ENCODE peak calls at places on chromosomes 11 and 22, in seven cellular contexts. One of them, this sample, is unnamed.

GRCh38 chr11:61294717-61295595 is at the start of gene VWCE:
- DNase-seq in prostate gland: peak; percentile 26
- DNase-seq in stomach: peak; percentile 71
- DNase-seq in transverse colon: peak; percentile 38
- DNase-seq in HCT116: no peak
- DNase-seq in GM12878: no peak
- DNase-seq in breast epithelium: no peak
- DNase-seq in this sample: peak; percentile 96

GRCh38 chr11:58940028-58940427 is 740 bp downstream of the GLYATL1 start:
- DNase-seq in prostate gland: no peak
- DNase-seq in breast epithelium: no peak
- DNase-seq in GM12878: no peak
- DNase-seq in HCT116: no peak
- DNase-seq in stomach: no peak
- DNase-seq in transverse colon: no peak
- DNase-seq in this sample: no peak

GRCh38 chr11:68439355-68440065 is 21.0 kb upstream of the PPP6R3 start:
- DNase-seq in prostate gland: no peak
- DNase-seq in GM12878: no peak
- DNase-seq in HCT116: no peak
- DNase-seq in breast epithelium: no peak
- DNase-seq in stomach: no peak
- DNase-seq in transverse colon: no peak
- DNase-seq in this sample: no peak

GRCh38 chr22:25900880-25901279 is 158.9 kb downstream of the MYO18B start:
- DNase-seq in transverse colon: no peak
- DNase-seq in HCT116: no peak
- DNase-seq in GM12878: no peak
- DNase-seq in stomach: no peak
- DNase-seq in prostate gland: no peak
- DNase-seq in breast epithelium: no peak
- DNase-seq in this sample: no peak

GRCh38 chr11:73219396-73220285 is 1.6 kb downstream of the P2RY2 start:
- DNase-seq in HCT116: no peak
- DNase-seq in prostate gland: no peak
- DNase-seq in transverse colon: no peak
- DNase-seq in breast epithelium: no peak
- DNase-seq in stomach: no peak
- DNase-seq in GM12878: no peak
- DNase-seq in this sample: no peak

GRCh38 chr22:37167981-37168647 is 18.4 kb upstream of the IL2RB start:
- DNase-seq in breast epithelium: no peak
- DNase-seq in transverse colon: no peak
- DNase-seq in prostate gland: no peak
- DNase-seq in stomach: no peak
- DNase-seq in GM12878: no peak
- DNase-seq in HCT116: no peak
- DNase-seq in this sample: no peak

GRCh38 chr11:46106530-46107407 is 14.5 kb downstream of the PHF21A start:
- DNase-seq in HCT116: no peak
- DNase-seq in prostate gland: no peak
- DNase-seq in transverse colon: no peak
- DNase-seq in stomach: no peak
- DNase-seq in GM12878: no peak
- DNase-seq in breast epithelium: no peak
- DNase-seq in this sample: no peak

GRCh38 chr11:76207642-76208378 is 1.5 kb upstream of the WNT11 start:
- DNase-seq in prostate gland: peak; percentile 61
- DNase-seq in transverse colon: peak; percentile 89
- DNase-seq in GM12878: no peak
- DNase-seq in stomach: peak; percentile 84
- DNase-seq in HCT116: peak; percentile 51
- DNase-seq in breast epithelium: peak; percentile 52
- DNase-seq in this sample: peak; percentile 88

GRCh38 chr11:47923667-47924066 is 56.7 kb upstream of the PTPRJ start:
- DNase-seq in GM12878: no peak
- DNase-seq in transverse colon: no peak
- DNase-seq in breast epithelium: no peak
- DNase-seq in stomach: peak; percentile 62
- DNase-seq in HCT116: no peak
- DNase-seq in prostate gland: peak; percentile 19
- DNase-seq in this sample: no peak

GRCh38 chr22:20087319-20088262 is 7.5 kb downstream of the DGCR8 start:
- DNase-seq in stomach: no peak
- DNase-seq in HCT116: no peak
- DNase-seq in transverse colon: no peak
- DNase-seq in prostate gland: no peak
- DNase-seq in GM12878: no peak
- DNase-seq in breast epithelium: no peak
- DNase-seq in this sample: no peak

GRCh38 chr11:134524876-134525845 is 113.1 kb upstream of the B3GAT1 start:
- DNase-seq in breast epithelium: no peak
- DNase-seq in GM12878: no peak
- DNase-seq in HCT116: no peak
- DNase-seq in prostate gland: no peak
- DNase-seq in transverse colon: peak; percentile 2
- DNase-seq in stomach: no peak
- DNase-seq in this sample: no peak

GRCh38 chr11:117418685-117419084 is 91.0 kb downstream of the CEP164 start:
- DNase-seq in HCT116: no peak
- DNase-seq in stomach: no peak
- DNase-seq in transverse colon: no peak
- DNase-seq in GM12878: no peak
- DNase-seq in prostate gland: no peak
- DNase-seq in breast epithelium: no peak
- DNase-seq in this sample: no peak

GRCh38 chr11:91220476-91221202 is 997.8 kb upstream of the CHORDC1 start:
- DNase-seq in HCT116: no peak
- DNase-seq in prostate gland: no peak
- DNase-seq in stomach: no peak
- DNase-seq in GM12878: no peak
- DNase-seq in breast epithelium: no peak
- DNase-seq in transverse colon: no peak
- DNase-seq in this sample: no peak

GRCh38 chr11:44988981-44989635 is 38.4 kb upstream of the TP53I11 start:
- DNase-seq in transverse colon: no peak
- DNase-seq in breast epithelium: no peak
- DNase-seq in HCT116: no peak
- DNase-seq in stomach: peak; percentile 14
- DNase-seq in GM12878: no peak
- DNase-seq in prostate gland: no peak
- DNase-seq in this sample: no peak

GRCh38 chr11:27453701-27454100 is 18.9 kb downstream of the LGR4 start:
- DNase-seq in breast epithelium: no peak
- DNase-seq in GM12878: no peak
- DNase-seq in prostate gland: no peak
- DNase-seq in stomach: no peak
- DNase-seq in transverse colon: no peak
- DNase-seq in HCT116: no peak
- DNase-seq in this sample: no peak

GRCh38 chr11:126169291-126169690 is 42.2 kb downstream of the RPUSD4 start:
- DNase-seq in stomach: no peak
- DNase-seq in breast epithelium: no peak
- DNase-seq in transverse colon: no peak
- DNase-seq in prostate gland: no peak
- DNase-seq in GM12878: no peak
- DNase-seq in HCT116: no peak
- DNase-seq in this sample: no peak

GRCh38 chr11:91366186-91366585 is 858.4 kb upstream of the FAT3 start:
- DNase-seq in GM12878: no peak
- DNase-seq in stomach: no peak
- DNase-seq in HCT116: no peak
- DNase-seq in prostate gland: no peak
- DNase-seq in breast epithelium: no peak
- DNase-seq in transverse colon: no peak
- DNase-seq in this sample: no peak

GRCh38 chr11:45670386-45671135 is 5.1 kb upstream of the CHST1 start:
- DNase-seq in prostate gland: no peak
- DNase-seq in transverse colon: no peak
- DNase-seq in breast epithelium: no peak
- DNase-seq in stomach: no peak
- DNase-seq in GM12878: no peak
- DNase-seq in HCT116: no peak
- DNase-seq in this sample: no peak

GRCh38 chr22:33605201-33605600 is 315.1 kb downstream of the LARGE1 start:
- DNase-seq in transverse colon: no peak
- DNase-seq in prostate gland: no peak
- DNase-seq in GM12878: no peak
- DNase-seq in HCT116: no peak
- DNase-seq in stomach: no peak
- DNase-seq in breast epithelium: no peak
- DNase-seq in this sample: no peak

GRCh38 chr11:69644962-69645675 is 4.2 kb downstream of the CCND1 start:
- DNase-seq in GM12878: no peak
- DNase-seq in stomach: no peak
- DNase-seq in breast epithelium: no peak
- DNase-seq in transverse colon: no peak
- DNase-seq in prostate gland: no peak
- DNase-seq in HCT116: no peak
- DNase-seq in this sample: no peak

GRCh38 chr11:94067010-94067409 is 45.9 kb downstream of the HEPHL1 start:
- DNase-seq in HCT116: no peak
- DNase-seq in transverse colon: no peak
- DNase-seq in prostate gland: no peak
- DNase-seq in GM12878: no peak
- DNase-seq in breast epithelium: no peak
- DNase-seq in stomach: no peak
- DNase-seq in this sample: no peak

GRCh38 chr22:30249049-30250038 is 2.8 kb upstream of the LIF start:
- DNase-seq in transverse colon: no peak
- DNase-seq in prostate gland: no peak
- DNase-seq in breast epithelium: no peak
- DNase-seq in stomach: no peak
- DNase-seq in GM12878: no peak
- DNase-seq in HCT116: no peak
- DNase-seq in this sample: no peak

GRCh38 chr11:1822648-1823375 is 12.0 kb upstream of the SYT8 start:
- DNase-seq in transverse colon: no peak
- DNase-seq in prostate gland: no peak
- DNase-seq in GM12878: no peak
- DNase-seq in stomach: no peak
- DNase-seq in breast epithelium: no peak
- DNase-seq in HCT116: no peak
- DNase-seq in this sample: no peak

GRCh38 chr11:111378773-111379499 is at the start of gene POU2AF1:
- DNase-seq in GM12878: peak; percentile 82
- DNase-seq in prostate gland: no peak
- DNase-seq in HCT116: no peak
- DNase-seq in breast epithelium: peak; percentile 52
- DNase-seq in transverse colon: peak; percentile 75
- DNase-seq in stomach: no peak
- DNase-seq in this sample: peak; percentile 50

GRCh38 chr22:48359613-48359965 is 1468.1 kb downstream of the BRD1 start:
- DNase-seq in HCT116: no peak
- DNase-seq in breast epithelium: no peak
- DNase-seq in transverse colon: no peak
- DNase-seq in GM12878: no peak
- DNase-seq in prostate gland: no peak
- DNase-seq in stomach: no peak
- DNase-seq in this sample: no peak

GRCh38 chr11:32290783-32291182 is 144.6 kb downstream of the WT1 start:
- DNase-seq in transverse colon: no peak
- DNase-seq in HCT116: no peak
- DNase-seq in prostate gland: no peak
- DNase-seq in breast epithelium: peak; percentile 45
- DNase-seq in GM12878: no peak
- DNase-seq in stomach: no peak
- DNase-seq in this sample: no peak

GRCh38 chr11:113952588-113952987 is 22.3 kb upstream of the HTR3A start:
- DNase-seq in HCT116: no peak
- DNase-seq in stomach: no peak
- DNase-seq in breast epithelium: no peak
- DNase-seq in transverse colon: peak; percentile 14
- DNase-seq in prostate gland: no peak
- DNase-seq in GM12878: no peak
- DNase-seq in this sample: no peak
- TF ChIP-seq POLR2AphosphoS5 in HCT116: no peak
- TF ChIP-seq POLR2AphosphoS5 in stomach: no peak
- TF ChIP-seq POLR2AphosphoS5 in breast epithelium: no peak
- TF ChIP-seq POLR2AphosphoS5 in transverse colon: no peak
- TF ChIP-seq POLR2AphosphoS5 in prostate gland: no peak
- TF ChIP-seq POLR2AphosphoS5 in GM12878: no peak
- TF ChIP-seq POLR2AphosphoS5 in this sample: no peak

GRCh38 chr11:122778148-122778547 is 60.2 kb upstream of the CRTAM start:
- DNase-seq in breast epithelium: no peak
- DNase-seq in stomach: no peak
- DNase-seq in prostate gland: no peak
- DNase-seq in GM12878: no peak
- DNase-seq in transverse colon: no peak
- DNase-seq in HCT116: no peak
- DNase-seq in this sample: no peak

GRCh38 chr11:122781378-122782040 is 56.8 kb upstream of the CRTAM start:
- DNase-seq in breast epithelium: peak; percentile 83
- DNase-seq in HCT116: peak; percentile 67
- DNase-seq in prostate gland: peak; percentile 81
- DNase-seq in transverse colon: peak; percentile 85
- DNase-seq in GM12878: no peak
- DNase-seq in stomach: peak; percentile 84
- DNase-seq in this sample: peak; percentile 56

GRCh38 chr11:122782222-122782621 is 56.1 kb upstream of the CRTAM start:
- DNase-seq in HCT116: no peak
- DNase-seq in breast epithelium: no peak
- DNase-seq in transverse colon: no peak
- DNase-seq in stomach: no peak
- DNase-seq in GM12878: no peak
- DNase-seq in prostate gland: no peak
- DNase-seq in this sample: no peak

GRCh38 chr11:122779047-122779629 is 59.2 kb upstream of the CRTAM start:
- DNase-seq in breast epithelium: no peak
- DNase-seq in stomach: no peak
- DNase-seq in GM12878: no peak
- DNase-seq in HCT116: no peak
- DNase-seq in transverse colon: no peak
- DNase-seq in prostate gland: no peak
- DNase-seq in this sample: no peak

GRCh38 chr11:122780296-122780949 is 57.9 kb upstream of the CRTAM start:
- DNase-seq in GM12878: no peak
- DNase-seq in stomach: no peak
- DNase-seq in transverse colon: no peak
- DNase-seq in prostate gland: no peak
- DNase-seq in HCT116: no peak
- DNase-seq in breast epithelium: no peak
- DNase-seq in this sample: no peak
- TF ChIP-seq POLR2AphosphoS5 in GM12878: no peak
- TF ChIP-seq POLR2AphosphoS5 in stomach: no peak
- TF ChIP-seq POLR2AphosphoS5 in transverse colon: no peak
- TF ChIP-seq POLR2AphosphoS5 in prostate gland: no peak
- TF ChIP-seq POLR2AphosphoS5 in HCT116: no peak
- TF ChIP-seq POLR2AphosphoS5 in breast epithelium: no peak
- TF ChIP-seq POLR2AphosphoS5 in this sample: no peak

GRCh38 chr11:75174781-75175370 is 24.0 kb downstream of the SLCO2B1 start:
- DNase-seq in transverse colon: no peak
- DNase-seq in prostate gland: no peak
- DNase-seq in HCT116: no peak
- DNase-seq in stomach: no peak
- DNase-seq in GM12878: no peak
- DNase-seq in breast epithelium: peak; percentile 30
- DNase-seq in this sample: no peak
- TF ChIP-seq POLR2AphosphoS5 in transverse colon: no peak
- TF ChIP-seq POLR2AphosphoS5 in prostate gland: peak; percentile 26
- TF ChIP-seq POLR2AphosphoS5 in HCT116: no peak
- TF ChIP-seq POLR2AphosphoS5 in stomach: no peak
- TF ChIP-seq POLR2AphosphoS5 in GM12878: no peak
- TF ChIP-seq POLR2AphosphoS5 in breast epithelium: no peak
- TF ChIP-seq POLR2AphosphoS5 in this sample: no peak

GRCh38 chr11:83051760-83052671 is 19.7 kb downstream of the RAB30 start:
- DNase-seq in GM12878: no peak
- DNase-seq in transverse colon: no peak
- DNase-seq in prostate gland: peak; percentile 78
- DNase-seq in stomach: no peak
- DNase-seq in HCT116: no peak
- DNase-seq in breast epithelium: no peak
- DNase-seq in this sample: no peak
- TF ChIP-seq POLR2AphosphoS5 in GM12878: no peak
- TF ChIP-seq POLR2AphosphoS5 in transverse colon: peak; percentile 54
- TF ChIP-seq POLR2AphosphoS5 in prostate gland: peak; percentile 94
- TF ChIP-seq POLR2AphosphoS5 in stomach: peak; percentile 30
- TF ChIP-seq POLR2AphosphoS5 in HCT116: no peak
- TF ChIP-seq POLR2AphosphoS5 in breast epithelium: peak; percentile 34
- TF ChIP-seq POLR2AphosphoS5 in this sample: no peak

This sample was measured in GM12891.